ENCODE peak calls at places on chromosomes 3 and 15, in four cellular contexts. H is right lobe of liver, P is stomach, Y is suprapubic skin. E is an unnamed sample. For H3K27me3, the result is how much of the 10 kb centered on the place peaks cover.

GRCh38 chr3:15601046-15601398 is 347 bp downstream of the HACL1 start:
- DNase-seq in H (no peak), P (no peak), Y (no peak), E (no peak)

GRCh38 chr3:177523072-177523675 is 325.9 kb upstream of the TBL1XR1 start:
- DNase-seq in H (no peak), Y (no peak), P (no peak), E (no peak)

GRCh38 chr3:64694127-64694526 is 6.3 kb upstream of the ADAMTS9 start:
- DNase-seq in Y (no peak), P (no peak), H (no peak), E (no peak)

GRCh38 chr3:29515451-29515850 is 234.6 kb downstream of the RBMS3 start:
- DNase-seq in Y (no peak), P (no peak), H (no peak), E (no peak)

GRCh38 chr3:99915911-99916310 is 98.2 kb downstream of the CMSS1 start:
- DNase-seq in Y (no peak), P (no peak), H (no peak), E (no peak)

GRCh38 chr3:195896361-195897080 is 11.8 kb downstream of the TNK2 start:
- DNase-seq in H (peak), Y (no peak), P (no peak), E (no peak)

GRCh38 chr3:180295811-180296210 is 259.1 kb upstream of the PEX5L start:
- DNase-seq in H (no peak), P (no peak), Y (no peak), E (peak)

GRCh38 chr3:82629937-82630336 is 868.5 kb upstream of the GBE1 start:
- DNase-seq in H (no peak), P (no peak), Y (no peak), E (no peak)

GRCh38 chr3:9422712-9423424 is 25.5 kb downstream of the SETD5 start:
- DNase-seq in P (peak), Y (no peak), H (peak), E (peak)

GRCh38 chr15:35271371-35272043 is 186.4 kb upstream of the NANOGP8 start:
- DNase-seq in P (no peak), H (no peak), Y (no peak), E (no peak)

GRCh38 chr3:39882111-39882510 is 72.7 kb downstream of the MYRIP start:
- DNase-seq in H (no peak), P (no peak), Y (no peak), E (no peak)

GRCh38 chr3:52428151-52429005 is 16.5 kb downstream of the SEMA3G start:
- DNase-seq in H (peak), Y (no peak), P (peak), E (peak)

GRCh38 chr3:37320276-37320675 is 145.9 kb upstream of the LRRFIP2 start:
- DNase-seq in H (no peak), P (no peak), Y (no peak), E (no peak)

GRCh38 chr3:15313461-15313860 is 18.9 kb downstream of the SH3BP5 start:
- DNase-seq in P (no peak), Y (no peak), H (no peak), E (no peak)

GRCh38 chr3:14234197-14235002 is 55.8 kb downstream of the LSM3 start:
- DNase-seq in Y (no peak), P (peak), H (no peak), E (no peak)

GRCh38 chr3:43770426-43771103 is 79.8 kb downstream of the ABHD5 start:
- DNase-seq in Y (peak), P (peak), H (peak), E (peak)

GRCh38 chr3:49171119-49171774 is at the start of gene KLHDC8B:
- DNase-seq in H (peak), P (peak), Y (peak), E (peak)

GRCh38 chr15:85137507-85138175 is 156.0 kb downstream of the PDE8A start:
- DNase-seq in Y (no peak), P (no peak), H (no peak), E (no peak)

GRCh38 chr3:50239649-50240048 is 3.6 kb downstream of the GNAI2 start:
- DNase-seq in H (no peak), P (no peak), Y (no peak), E (no peak)

GRCh38 chr3:190024912-190025311 is 95.8 kb downstream of the P3H2 start:
- DNase-seq in P (no peak), H (no peak), Y (no peak), E (no peak)

GRCh38 chr15:51126842-51127241 is 32.1 kb upstream of the TNFAIP8L3 start:
- DNase-seq in P (no peak), Y (no peak), H (no peak), E (no peak)

GRCh38 chr3:124995460-124995994 is 60.3 kb downstream of the HEG1 start:
- DNase-seq in H (peak), P (peak), Y (no peak), E (peak)

GRCh38 chr3:51283421-51283820 is 101.7 kb upstream of the MANF start:
- DNase-seq in Y (no peak), H (no peak), P (no peak), E (no peak)

GRCh38 chr15:70533931-70534742 is 229.2 kb downstream of the UACA start:
- DNase-seq in Y (peak), H (no peak), P (no peak), E (no peak)

GRCh38 chr3:4472766-4473165 is 5.7 kb upstream of the SUMF1 start:
- DNase-seq in P (no peak), H (no peak), Y (no peak), E (no peak)

GRCh38 chr3:183275418-183275817 is 22.4 kb downstream of the B3GNT5 start:
- DNase-seq in H (no peak), P (no peak), Y (no peak), E (peak)

GRCh38 chr3:7487763-7488162 is 626.8 kb downstream of the GRM7 start:
- DNase-seq in H (no peak), P (no peak), Y (no peak), E (no peak)

GRCh38 chr3:152595975-152596832 is 238.7 kb upstream of the P2RY1 start:
- DNase-seq in Y (no peak), P (peak), H (peak), E (peak)

GRCh38 chr3:99950921-99951320 is 133.3 kb downstream of the CMSS1 start:
- DNase-seq in Y (no peak), P (no peak), H (no peak), E (no peak)

GRCh38 chr3:187211532-187212274 is 14.4 kb downstream of the RTP1 start:
- DNase-seq in P (no peak), Y (no peak), H (no peak), E (no peak)

GRCh38 chr15:98612490-98613110 is 35.7 kb upstream of the IGF1R start:
- DNase-seq in H (no peak), Y (no peak), P (no peak), E (no peak)

GRCh38 chr3:179324270-179324754 is 1.5 kb downstream of the ZNF639 start:
- DNase-seq in Y (no peak), H (no peak), P (no peak), E (no peak)

GRCh38 chr3:97388774-97389173 is 375.8 kb upstream of the ARL6 start:
- DNase-seq in P (no peak), Y (no peak), H (no peak), E (no peak)

GRCh38 chr15:75947117-75947516 is 43.4 kb downstream of the FBXO22 start:
- DNase-seq in P (no peak), Y (no peak), H (no peak), E (no peak)

GRCh38 chr3:185558395-185558794 is 6.0 kb upstream of the LIPH start:
- DNase-seq in Y (no peak), H (no peak), P (peak), E (peak)

GRCh38 chr15:100760357-100760903 is 119.2 kb upstream of the ALDH1A3 start:
- DNase-seq in P (no peak), H (no peak), Y (no peak), E (no peak)
- H3K27me3 ChIP-seq in P (under half), H (under half), Y (under half), E (under half)

DNA sequence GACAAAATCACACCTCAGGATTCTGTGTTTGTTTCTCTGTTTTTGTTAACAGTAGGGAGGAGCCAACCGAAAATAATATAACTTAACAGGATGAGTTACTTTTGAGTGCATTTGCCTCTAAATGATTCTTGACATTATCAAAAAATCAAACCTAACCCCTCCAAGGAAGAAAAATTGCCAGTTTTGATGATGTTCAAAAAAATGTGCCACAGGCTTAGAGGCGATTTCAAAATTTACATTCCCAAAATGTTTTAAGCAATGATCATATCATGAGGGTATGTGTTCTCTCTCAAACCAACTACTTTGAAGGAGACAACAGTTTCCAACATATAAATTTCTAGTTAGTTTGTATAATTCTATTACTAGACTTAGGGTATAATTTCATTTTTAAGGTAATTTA is 6.7 kb downstream of the VGLL3 start:
- DNase-seq in P (no peak), H (no peak), Y (no peak), E (no peak)
- H3K27ac ChIP-seq in P (no peak), H (no peak), Y (peak), E (no peak)

DNA sequence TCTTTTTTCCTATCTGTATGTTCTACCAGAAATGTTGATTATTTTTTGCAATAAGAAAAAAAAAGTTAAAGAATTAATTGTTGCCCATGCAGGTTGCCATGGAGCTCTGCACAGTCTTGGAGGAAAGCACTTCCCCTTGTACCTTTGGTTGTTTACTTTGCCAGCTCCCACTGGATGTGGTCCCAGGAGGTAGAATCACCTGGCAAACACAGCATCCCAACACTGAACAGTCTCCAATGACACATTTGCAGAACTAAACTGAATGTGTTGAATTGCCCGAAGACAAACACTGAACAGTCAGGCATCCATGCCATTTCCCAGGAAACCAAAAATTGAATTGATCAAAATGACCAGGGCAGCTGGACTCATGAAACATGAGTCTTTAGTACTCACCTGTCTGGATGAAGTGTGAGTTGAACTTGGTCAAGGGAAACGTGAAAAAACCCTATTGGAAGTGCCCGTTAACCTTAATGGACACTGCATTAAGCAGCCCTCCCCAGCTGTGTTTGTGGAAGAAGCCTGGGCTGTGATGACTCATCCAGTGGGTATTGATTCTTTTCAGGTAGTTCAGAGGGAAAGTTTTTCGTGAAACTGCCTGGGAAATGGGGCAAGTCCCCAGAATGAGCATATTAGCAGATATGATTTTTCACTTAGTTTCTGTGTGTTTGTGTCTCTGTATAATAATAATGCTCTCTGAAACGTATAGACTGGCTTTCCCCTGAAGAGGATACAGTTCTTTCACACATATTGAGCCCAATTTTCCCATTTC is 284.7 kb upstream of the STT3B start:
- DNase-seq in H (no peak), P (peak), Y (no peak), E (peak)
- TF ChIP-seq POLR2A in H (no peak), P (no peak), Y (no peak), E (no peak)

GRCh38 chr3:11162401-11163345 is 8.4 kb downstream of the HRH1 start:
- DNase-seq in Y (no peak), H (no peak), P (no peak), E (no peak)
- H3K27me3 ChIP-seq in Y (under half), H (under half), P (under half), E (under half)

GRCh38 chr15:77527164-77527778 is 105.4 kb downstream of the LINGO1 start:
- DNase-seq in P (peak), Y (no peak), H (no peak), E (no peak)

GRCh38 chr15:77528290-77528967 is 104.3 kb downstream of the LINGO1 start:
- DNase-seq in P (no peak), Y (no peak), H (no peak), E (no peak)

GRCh38 chr15:77526582-77527163 is 106.0 kb downstream of the HMG20A start:
- DNase-seq in P (no peak), H (no peak), Y (no peak), E (no peak)

GRCh38 chr15:77528968-77529319 is 103.8 kb downstream of the LINGO1 start:
- DNase-seq in P (no peak), Y (no peak), H (no peak), E (no peak)

GRCh38 chr15:77527831-77528231 is 104.9 kb downstream of the LINGO1 start:
- DNase-seq in P (no peak), H (no peak), Y (no peak), E (no peak)
- H3K27ac ChIP-seq in P (no peak), H (no peak), Y (no peak), E (no peak)